ENCODE peak calls at places on chromosomes 6 and 20, in five cellular contexts. C is SK-N-SH, D is NCI-H510A treated with DMSO at 0.1 percent for 48 hours, T is cardiac muscle cell, N is LoVo. W is an unnamed sample.

GRCh38 chr6:27893836-27894807 is 18.1 kb downstream of the OR2B2 start:
- DNase-seq in C (peak), D (peak), T (peak), N (peak), W (peak)

GRCh38 chr6:158852312-158853071 is 33.3 kb upstream of the EZR start:
- DNase-seq in C (no peak), D (no peak), T (no peak), N (no peak), W (no peak)

GRCh38 chr20:4898282-4898681 is 103.0 kb downstream of the SLC23A2 start:
- DNase-seq in C (no peak), D (no peak), T (peak), N (peak), W (no peak)

GRCh38 chr6:17865798-17866725 is 121.4 kb downstream of the KIF13A start:
- DNase-seq in C (no peak), D (no peak), T (peak), N (peak), W (no peak)

GRCh38 chr20:32539063-32539816 is 45.9 kb downstream of the NOL4L start:
- DNase-seq in C (no peak), D (no peak), T (no peak), N (no peak), W (no peak)

GRCh38 chr6:71082033-71082620 is 125.3 kb upstream of the B3GAT2 start:
- DNase-seq in C (no peak), D (no peak), T (peak), N (no peak), W (no peak)

GRCh38 chr20:63969851-63970713 is at the start of gene ZNF512B:
- DNase-seq in C (peak), D (peak), T (peak), N (peak), W (no peak)

GRCh38 chr20:21981607-21982344 is 276.3 kb downstream of the PAX1 start:
- DNase-seq in C (no peak), D (no peak), T (no peak), N (no peak), W (no peak)

GRCh38 chr6:161023316-161023715 is 31.7 kb downstream of the MAP3K4 start:
- DNase-seq in C (no peak), D (no peak), T (no peak), N (no peak), W (no peak)

GRCh38 chr20:19820520-19821211 is 62.6 kb downstream of the RIN2 start:
- DNase-seq in C (no peak), D (no peak), T (no peak), N (no peak), W (no peak)

GRCh38 chr6:44133003-44133931 is 5.9 kb downstream of the TMEM63B start:
- DNase-seq in C (peak), D (peak), T (peak), N (no peak), W (peak)

GRCh38 chr6:49097116-49097515 is 365.9 kb downstream of the MMUT start:
- DNase-seq in C (no peak), D (no peak), T (no peak), N (no peak), W (no peak)

GRCh38 chr6:107657755-107658461 is 166.2 kb downstream of the SCML4 start:
- DNase-seq in C (peak), D (peak), T (peak), N (no peak), W (peak)

GRCh38 chr6:128208078-128208477 is 307.2 kb upstream of the THEMIS start:
- DNase-seq in C (no peak), D (no peak), T (peak), N (peak), W (no peak)

GRCh38 chr6:40907198-40907701 is 131.8 kb downstream of the UNC5CL start:
- DNase-seq in C (peak), D (peak), T (peak), N (peak), W (peak)

GRCh38 chr20:5729348-5729747 is 20.9 kb upstream of the SHLD1 start:
- DNase-seq in C (no peak), D (no peak), T (no peak), N (no peak), W (no peak)

GRCh38 chr6:113976806-113977205 is 5.9 kb upstream of the HDAC2 start:
- DNase-seq in C (no peak), D (no peak), T (no peak), N (no peak), W (no peak)

GRCh38 chr6:150491796-150492142 is 107.9 kb upstream of the PLEKHG1 start:
- DNase-seq in C (no peak), D (no peak), T (no peak), N (no peak), W (no peak)

GRCh38 chr6:87661503-87661902 is 40.5 kb downstream of the AKIRIN2 start:
- DNase-seq in C (no peak), D (no peak), T (peak), N (no peak), W (no peak)

GRCh38 chr20:62008643-62009183 is 57.0 kb downstream of the TAF4 start:
- DNase-seq in C (no peak), D (no peak), T (no peak), N (no peak), W (no peak)

GRCh38 chr6:6993503-6994237 is 114.1 kb upstream of the RREB1 start:
- DNase-seq in C (no peak), D (no peak), T (no peak), N (no peak), W (no peak)

GRCh38 chr6:55617272-55617671 is 38.3 kb upstream of the HMGCLL1 start:
- DNase-seq in C (peak), D (peak), T (peak), N (peak), W (no peak)

GRCh38 chr6:39137235-39137634 is 22.2 kb upstream of the SAYSD1 start:
- DNase-seq in C (no peak), D (no peak), T (peak), N (peak), W (no peak)

GRCh38 chr6:26321005-26321404 is 44.0 kb upstream of the BTN3A2 start:
- DNase-seq in C (no peak), D (peak), T (no peak), N (no peak), W (no peak)

GRCh38 chr6:53581161-53581560 is 36.3 kb upstream of the GCLC start:
- DNase-seq in C (no peak), D (no peak), T (peak), N (no peak), W (no peak)

GRCh38 chr6:31898200-31899011 is 908 bp upstream of the EHMT2 start:
- DNase-seq in C (peak), D (peak), T (peak), N (peak), W (peak)

GRCh38 chr20:62782893-62783278 is 13.4 kb upstream of the MRGBP start:
- DNase-seq in C (no peak), D (no peak), T (peak), N (no peak), W (no peak)

GRCh38 chr6:31158863-31159855 is 770 bp downstream of the TCF19 start:
- DNase-seq in C (peak), D (peak), T (peak), N (no peak), W (peak)